ENCODE peak calls at places on chromosomes 12 and 14, in nine cellular contexts. One of them, this sample, is unnamed.

GRCh38 chr14:101103321-101103901 is 199.9 kb upstream of the RTL1 start:
- DNase-seq in HCT116: no peak
- DNase-seq in NB4: no peak
- DNase-seq in choroid plexus epithelial cell: no peak
- DNase-seq in tibial nerve: no peak
- DNase-seq in endothelial cell of umbilical vein: no peak
- DNase-seq in colonic mucosa: peak
- DNase-seq in mucosa of descending colon: no peak
- DNase-seq in WERI-Rb-1: no peak
- DNase-seq in this sample: peak

GRCh38 chr14:104681689-104682074 is 7.7 kb upstream of the INF2 start:
- DNase-seq in choroid plexus epithelial cell: peak
- DNase-seq in mucosa of descending colon: peak
- DNase-seq in tibial nerve: peak
- DNase-seq in HCT116: no peak
- DNase-seq in NB4: no peak
- DNase-seq in colonic mucosa: peak
- DNase-seq in endothelial cell of umbilical vein: peak
- DNase-seq in WERI-Rb-1: peak
- DNase-seq in this sample: peak

GRCh38 chr14:106417224-106418049 is 891.1 kb downstream of the TMEM121 start:
- DNase-seq in colonic mucosa: peak
- DNase-seq in mucosa of descending colon: peak
- DNase-seq in tibial nerve: peak
- DNase-seq in choroid plexus epithelial cell: peak
- DNase-seq in endothelial cell of umbilical vein: no peak
- DNase-seq in HCT116: peak
- DNase-seq in NB4: peak
- DNase-seq in WERI-Rb-1: peak
- DNase-seq in this sample: peak

GRCh38 chr12:91985002-91985767 is 160.5 kb downstream of the BTG1 start:
- DNase-seq in WERI-Rb-1: no peak
- DNase-seq in mucosa of descending colon: no peak
- DNase-seq in HCT116: no peak
- DNase-seq in NB4: peak
- DNase-seq in colonic mucosa: no peak
- DNase-seq in tibial nerve: no peak
- DNase-seq in endothelial cell of umbilical vein: peak
- DNase-seq in choroid plexus epithelial cell: peak
- DNase-seq in this sample: peak

GRCh38 chr14:45610303-45610702 is 357.3 kb upstream of the MIS18BP1 start:
- DNase-seq in tibial nerve: no peak
- DNase-seq in NB4: no peak
- DNase-seq in HCT116: no peak
- DNase-seq in WERI-Rb-1: peak
- DNase-seq in endothelial cell of umbilical vein: peak
- DNase-seq in colonic mucosa: no peak
- DNase-seq in mucosa of descending colon: peak
- DNase-seq in choroid plexus epithelial cell: peak
- DNase-seq in this sample: peak

GRCh38 chr12:49804821-49805220 is 23.4 kb downstream of the NCKAP5L start:
- DNase-seq in colonic mucosa: no peak
- DNase-seq in HCT116: no peak
- DNase-seq in mucosa of descending colon: no peak
- DNase-seq in choroid plexus epithelial cell: no peak
- DNase-seq in WERI-Rb-1: no peak
- DNase-seq in tibial nerve: no peak
- DNase-seq in NB4: no peak
- DNase-seq in endothelial cell of umbilical vein: no peak
- DNase-seq in this sample: no peak

GRCh38 chr12:92696240-92696639 is 6.5 kb upstream of the PLEKHG7 start:
- DNase-seq in tibial nerve: peak
- DNase-seq in choroid plexus epithelial cell: peak
- DNase-seq in mucosa of descending colon: peak
- DNase-seq in WERI-Rb-1: no peak
- DNase-seq in endothelial cell of umbilical vein: peak
- DNase-seq in HCT116: no peak
- DNase-seq in colonic mucosa: peak
- DNase-seq in NB4: peak
- DNase-seq in this sample: peak

GRCh38 chr12:47205532-47206449 is 126.0 kb upstream of the AMIGO2 start:
- DNase-seq in HCT116: no peak
- DNase-seq in WERI-Rb-1: no peak
- DNase-seq in NB4: peak
- DNase-seq in endothelial cell of umbilical vein: no peak
- DNase-seq in colonic mucosa: no peak
- DNase-seq in tibial nerve: no peak
- DNase-seq in mucosa of descending colon: no peak
- DNase-seq in choroid plexus epithelial cell: no peak
- DNase-seq in this sample: no peak

GRCh38 chr12:131108171-131108955 is 154.7 kb downstream of the ADGRD1 start:
- DNase-seq in colonic mucosa: no peak
- DNase-seq in mucosa of descending colon: no peak
- DNase-seq in choroid plexus epithelial cell: no peak
- DNase-seq in NB4: no peak
- DNase-seq in WERI-Rb-1: no peak
- DNase-seq in tibial nerve: no peak
- DNase-seq in HCT116: no peak
- DNase-seq in endothelial cell of umbilical vein: no peak
- DNase-seq in this sample: no peak

GRCh38 chr12:11171953-11172675 is 1.1 kb downstream of the SMIM10L1 start:
- DNase-seq in colonic mucosa: no peak
- DNase-seq in WERI-Rb-1: no peak
- DNase-seq in tibial nerve: no peak
- DNase-seq in NB4: peak
- DNase-seq in choroid plexus epithelial cell: peak
- DNase-seq in mucosa of descending colon: peak
- DNase-seq in HCT116: no peak
- DNase-seq in endothelial cell of umbilical vein: no peak
- DNase-seq in this sample: peak

GRCh38 chr14:69263364-69263763 is 3.4 kb downstream of the GALNT16 start:
- DNase-seq in tibial nerve: peak
- DNase-seq in endothelial cell of umbilical vein: no peak
- DNase-seq in colonic mucosa: no peak
- DNase-seq in WERI-Rb-1: no peak
- DNase-seq in choroid plexus epithelial cell: peak
- DNase-seq in NB4: peak
- DNase-seq in HCT116: no peak
- DNase-seq in mucosa of descending colon: peak
- DNase-seq in this sample: peak

GRCh38 chr12:29216797-29217583 is 67.9 kb downstream of the FAR2 start:
- DNase-seq in endothelial cell of umbilical vein: peak
- DNase-seq in HCT116: no peak
- DNase-seq in NB4: peak
- DNase-seq in choroid plexus epithelial cell: peak
- DNase-seq in WERI-Rb-1: no peak
- DNase-seq in colonic mucosa: no peak
- DNase-seq in mucosa of descending colon: no peak
- DNase-seq in tibial nerve: no peak
- DNase-seq in this sample: peak

GRCh38 chr12:13154027-13154538 is 42.4 kb upstream of the EMP1 start:
- DNase-seq in NB4: peak
- DNase-seq in choroid plexus epithelial cell: peak
- DNase-seq in colonic mucosa: no peak
- DNase-seq in mucosa of descending colon: no peak
- DNase-seq in WERI-Rb-1: no peak
- DNase-seq in endothelial cell of umbilical vein: no peak
- DNase-seq in HCT116: no peak
- DNase-seq in tibial nerve: no peak
- DNase-seq in this sample: peak

GRCh38 chr12:42696424-42697149 is 107.0 kb upstream of the PRICKLE1 start:
- DNase-seq in colonic mucosa: peak
- DNase-seq in mucosa of descending colon: peak
- DNase-seq in endothelial cell of umbilical vein: peak
- DNase-seq in tibial nerve: peak
- DNase-seq in choroid plexus epithelial cell: peak
- DNase-seq in NB4: peak
- DNase-seq in WERI-Rb-1: no peak
- DNase-seq in HCT116: no peak
- DNase-seq in this sample: peak

GRCh38 chr14:65238456-65238855 is 136.1 kb upstream of the MAX start:
- DNase-seq in mucosa of descending colon: no peak
- DNase-seq in WERI-Rb-1: no peak
- DNase-seq in choroid plexus epithelial cell: peak
- DNase-seq in HCT116: no peak
- DNase-seq in endothelial cell of umbilical vein: peak
- DNase-seq in tibial nerve: no peak
- DNase-seq in colonic mucosa: no peak
- DNase-seq in NB4: peak
- DNase-seq in this sample: peak

GRCh38 chr14:68397827-68398226 is 395.0 kb downstream of the ZFP36L1 start:
- DNase-seq in NB4: no peak
- DNase-seq in WERI-Rb-1: no peak
- DNase-seq in HCT116: no peak
- DNase-seq in choroid plexus epithelial cell: peak
- DNase-seq in tibial nerve: no peak
- DNase-seq in mucosa of descending colon: no peak
- DNase-seq in endothelial cell of umbilical vein: peak
- DNase-seq in colonic mucosa: no peak
- DNase-seq in this sample: peak

GRCh38 chr14:98444077-98444476 is 827.9 kb downstream of the BCL11B start:
- DNase-seq in HCT116: no peak
- DNase-seq in WERI-Rb-1: no peak
- DNase-seq in endothelial cell of umbilical vein: no peak
- DNase-seq in colonic mucosa: no peak
- DNase-seq in mucosa of descending colon: no peak
- DNase-seq in NB4: no peak
- DNase-seq in choroid plexus epithelial cell: no peak
- DNase-seq in tibial nerve: no peak
- DNase-seq in this sample: no peak

DNA sequence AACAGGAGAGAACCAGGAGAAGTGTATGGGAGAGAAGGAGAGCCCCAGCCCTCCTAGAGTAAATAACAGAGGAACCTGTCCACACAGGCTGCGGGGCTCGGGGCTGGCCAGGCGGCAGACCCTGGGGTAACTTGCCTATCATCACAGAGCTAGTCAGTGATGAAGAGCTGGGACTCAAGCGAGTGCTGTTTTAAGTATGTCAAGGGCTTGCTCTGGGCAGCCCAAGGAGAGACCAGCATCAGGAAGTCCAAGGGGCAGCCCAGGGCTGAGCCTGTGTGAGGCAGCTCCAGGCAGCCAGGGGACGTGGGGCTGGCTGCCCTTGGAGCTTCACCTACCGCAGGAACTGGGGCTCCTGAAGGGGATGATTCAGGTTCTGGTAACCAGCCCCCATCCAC is 10.0 kb downstream of the VWF start:
- DNase-seq in WERI-Rb-1: no peak
- DNase-seq in endothelial cell of umbilical vein: no peak
- DNase-seq in NB4: no peak
- DNase-seq in HCT116: no peak
- DNase-seq in colonic mucosa: no peak
- DNase-seq in mucosa of descending colon: no peak
- DNase-seq in choroid plexus epithelial cell: no peak
- DNase-seq in tibial nerve: no peak
- DNase-seq in this sample: no peak
- H3K4me3 ChIP-seq in WERI-Rb-1: no peak
- H3K4me3 ChIP-seq in endothelial cell of umbilical vein: no peak
- H3K4me3 ChIP-seq in NB4: no peak
- H3K4me3 ChIP-seq in HCT116: no peak
- H3K4me3 ChIP-seq in colonic mucosa: no peak
- H3K4me3 ChIP-seq in mucosa of descending colon: no peak
- H3K4me3 ChIP-seq in choroid plexus epithelial cell: no peak
- H3K4me3 ChIP-seq in tibial nerve: no peak
- H3K4me3 ChIP-seq in this sample: no peak

DNA sequence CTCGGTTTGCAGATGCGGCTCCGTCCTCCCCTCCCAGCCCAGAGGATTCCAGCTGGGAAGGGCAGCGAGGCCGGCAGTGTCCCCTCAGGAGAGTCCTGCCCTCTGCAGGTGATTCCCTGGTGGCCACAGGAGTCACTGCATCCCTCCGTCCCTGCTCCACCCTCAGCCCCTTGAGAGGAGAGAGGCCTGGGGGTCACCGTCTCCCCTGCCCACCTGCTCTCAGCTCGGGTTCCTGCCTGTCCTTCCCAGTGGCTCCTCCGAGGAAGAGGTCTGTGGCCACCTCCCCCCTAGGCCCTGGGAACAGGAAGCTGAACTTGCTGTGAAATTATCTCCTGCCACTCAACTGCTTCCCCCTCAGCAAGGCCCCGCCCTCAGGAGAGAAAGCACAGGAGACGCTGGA is 12.9 kb upstream of the GALNT9 start:
- DNase-seq in tibial nerve: no peak
- DNase-seq in HCT116: no peak
- DNase-seq in WERI-Rb-1: peak
- DNase-seq in NB4: peak
- DNase-seq in colonic mucosa: no peak
- DNase-seq in mucosa of descending colon: no peak
- DNase-seq in endothelial cell of umbilical vein: no peak
- DNase-seq in choroid plexus epithelial cell: no peak
- DNase-seq in this sample: no peak
- TF ChIP-seq CTCF in tibial nerve: no peak
- TF ChIP-seq CTCF in HCT116: peak
- TF ChIP-seq CTCF in WERI-Rb-1: peak
- TF ChIP-seq CTCF in NB4: peak
- TF ChIP-seq CTCF in colonic mucosa: no peak
- TF ChIP-seq CTCF in mucosa of descending colon: no peak
- TF ChIP-seq CTCF in endothelial cell of umbilical vein: peak
- TF ChIP-seq CTCF in choroid plexus epithelial cell: peak
- TF ChIP-seq CTCF in this sample: no peak

DNA sequence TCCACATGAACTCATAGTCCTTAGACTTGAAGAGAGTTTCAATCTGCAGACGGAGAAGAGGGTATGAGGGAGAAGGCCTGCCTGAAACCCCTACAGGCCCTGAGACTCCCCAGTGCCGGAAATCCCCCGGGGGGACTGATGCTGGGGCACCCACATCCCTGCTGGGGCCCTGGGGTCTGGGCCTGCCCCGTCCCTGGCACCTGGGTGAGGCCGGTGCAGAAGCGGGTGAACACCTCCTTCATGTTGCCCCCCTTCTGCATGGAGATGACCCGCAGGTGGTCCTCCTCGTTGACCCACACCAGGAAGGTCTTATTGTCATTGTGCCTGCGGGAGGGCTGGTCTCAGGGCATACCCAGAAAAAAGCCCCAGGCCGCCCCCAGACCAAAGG is 2.4 kb downstream of the CKB start:
- DNase-seq in mucosa of descending colon: no peak
- DNase-seq in WERI-Rb-1: no peak
- DNase-seq in colonic mucosa: no peak
- DNase-seq in NB4: no peak
- DNase-seq in tibial nerve: no peak
- DNase-seq in choroid plexus epithelial cell: no peak
- DNase-seq in HCT116: no peak
- DNase-seq in endothelial cell of umbilical vein: no peak
- DNase-seq in this sample: no peak
- H3K4me3 ChIP-seq in mucosa of descending colon: peak
- H3K4me3 ChIP-seq in WERI-Rb-1: peak
- H3K4me3 ChIP-seq in colonic mucosa: peak
- H3K4me3 ChIP-seq in NB4: no peak
- H3K4me3 ChIP-seq in tibial nerve: no peak
- H3K4me3 ChIP-seq in choroid plexus epithelial cell: no peak
- H3K4me3 ChIP-seq in HCT116: peak
- H3K4me3 ChIP-seq in endothelial cell of umbilical vein: no peak
- H3K4me3 ChIP-seq in this sample: no peak

DNA sequence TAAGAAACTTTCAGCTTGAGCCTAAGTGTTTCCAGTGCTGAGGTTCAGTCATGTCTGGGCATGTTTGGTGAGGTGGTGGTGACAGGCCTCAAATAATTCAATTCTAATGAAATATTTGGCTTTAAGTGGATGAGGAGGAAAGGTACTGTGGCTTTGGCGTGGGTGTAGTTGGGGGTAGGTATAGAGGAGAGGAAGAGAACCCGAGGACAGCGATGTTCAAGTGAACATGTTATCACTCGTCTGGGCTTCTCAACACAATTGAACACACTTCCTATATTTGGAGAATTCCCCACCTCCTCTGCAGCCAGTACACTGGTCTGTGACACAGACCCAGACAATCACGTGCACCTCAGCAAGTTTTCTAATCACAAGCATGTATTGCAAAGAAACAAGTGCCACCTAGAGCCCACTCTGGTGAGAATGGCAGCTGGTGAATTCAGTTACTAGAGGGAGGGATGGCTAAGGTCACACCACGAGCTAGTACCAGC is 53.0 kb downstream of the IFNG-AS1 start:
- DNase-seq in WERI-Rb-1: peak
- DNase-seq in colonic mucosa: no peak
- DNase-seq in mucosa of descending colon: no peak
- DNase-seq in choroid plexus epithelial cell: peak
- DNase-seq in NB4: peak
- DNase-seq in endothelial cell of umbilical vein: no peak
- DNase-seq in HCT116: no peak
- DNase-seq in tibial nerve: no peak
- DNase-seq in this sample: no peak
- TF ChIP-seq CTCF in WERI-Rb-1: peak
- TF ChIP-seq CTCF in colonic mucosa: no peak
- TF ChIP-seq CTCF in mucosa of descending colon: no peak
- TF ChIP-seq CTCF in choroid plexus epithelial cell: no peak
- TF ChIP-seq CTCF in NB4: no peak
- TF ChIP-seq CTCF in endothelial cell of umbilical vein: no peak
- TF ChIP-seq CTCF in HCT116: no peak
- TF ChIP-seq CTCF in tibial nerve: no peak
- TF ChIP-seq CTCF in this sample: no peak